ENCODE peak calls at places on chromosomes 6 and 20, in ten cellular contexts. One of them, this sample, is unnamed.
A peak's percentile ranks its signal among the peaks of the same experiment; 100 is the strongest.

GRCh38 chr6:147530132-147531060 is 21.9 kb downstream of the SAMD5 start:
- DNase-seq in tibial nerve: no peak
- DNase-seq in AG09309: no peak
- DNase-seq in GM03348: no peak
- DNase-seq in activated gamma-delta T cell treated with Interleukin-2 at 50 U/mL for 16 hours: no peak
- DNase-seq in C1 segment of cervical spinal cord: no peak
- DNase-seq in stimulated activated CD8-positive, alpha-beta memory T cell treated with anti-CD3 and anti-CD28 coated beads, Interleukin-7, amount 100 ng/mL, for 1 hour: no peak
- DNase-seq in non-pigmented ciliary epithelial cell: no peak
- DNase-seq in CD4-positive, alpha-beta T cell: no peak
- DNase-seq in MCF 10A: peak; percentile 59
- DNase-seq in this sample: no peak

GRCh38 chr20:44596010-44596409 is 13.6 kb downstream of the PKIG start:
- DNase-seq in activated gamma-delta T cell treated with Interleukin-2 at 50 U/mL for 16 hours: no peak
- DNase-seq in non-pigmented ciliary epithelial cell: no peak
- DNase-seq in stimulated activated CD8-positive, alpha-beta memory T cell treated with anti-CD3 and anti-CD28 coated beads, Interleukin-7, amount 100 ng/mL, for 1 hour: no peak
- DNase-seq in tibial nerve: no peak
- DNase-seq in C1 segment of cervical spinal cord: no peak
- DNase-seq in AG09309: no peak
- DNase-seq in MCF 10A: no peak
- DNase-seq in CD4-positive, alpha-beta T cell: no peak
- DNase-seq in GM03348: no peak
- DNase-seq in this sample: no peak

GRCh38 chr6:68559052-68559451 is 76.0 kb upstream of the ADGRB3 start:
- DNase-seq in CD4-positive, alpha-beta T cell: no peak
- DNase-seq in stimulated activated CD8-positive, alpha-beta memory T cell treated with anti-CD3 and anti-CD28 coated beads, Interleukin-7, amount 100 ng/mL, for 1 hour: no peak
- DNase-seq in tibial nerve: no peak
- DNase-seq in GM03348: no peak
- DNase-seq in activated gamma-delta T cell treated with Interleukin-2 at 50 U/mL for 16 hours: no peak
- DNase-seq in C1 segment of cervical spinal cord: no peak
- DNase-seq in MCF 10A: peak; percentile 18
- DNase-seq in non-pigmented ciliary epithelial cell: no peak
- DNase-seq in AG09309: no peak
- DNase-seq in this sample: no peak

GRCh38 chr6:144064831-144065668 is 30.3 kb downstream of the SF3B5 start:
- DNase-seq in AG09309: no peak
- DNase-seq in MCF 10A: no peak
- DNase-seq in non-pigmented ciliary epithelial cell: no peak
- DNase-seq in C1 segment of cervical spinal cord: no peak
- DNase-seq in tibial nerve: no peak
- DNase-seq in activated gamma-delta T cell treated with Interleukin-2 at 50 U/mL for 16 hours: no peak
- DNase-seq in CD4-positive, alpha-beta T cell: no peak
- DNase-seq in GM03348: no peak
- DNase-seq in stimulated activated CD8-positive, alpha-beta memory T cell treated with anti-CD3 and anti-CD28 coated beads, Interleukin-7, amount 100 ng/mL, for 1 hour: no peak
- DNase-seq in this sample: no peak

GRCh38 chr6:14113951-14114350 is 3.6 kb upstream of the CD83 start:
- DNase-seq in stimulated activated CD8-positive, alpha-beta memory T cell treated with anti-CD3 and anti-CD28 coated beads, Interleukin-7, amount 100 ng/mL, for 1 hour: no peak
- DNase-seq in activated gamma-delta T cell treated with Interleukin-2 at 50 U/mL for 16 hours: no peak
- DNase-seq in AG09309: no peak
- DNase-seq in C1 segment of cervical spinal cord: no peak
- DNase-seq in tibial nerve: no peak
- DNase-seq in MCF 10A: no peak
- DNase-seq in GM03348: no peak
- DNase-seq in CD4-positive, alpha-beta T cell: no peak
- DNase-seq in non-pigmented ciliary epithelial cell: no peak
- DNase-seq in this sample: no peak

GRCh38 chr6:18323935-18324707 is 59.8 kb upstream of the DEK start:
- DNase-seq in stimulated activated CD8-positive, alpha-beta memory T cell treated with anti-CD3 and anti-CD28 coated beads, Interleukin-7, amount 100 ng/mL, for 1 hour: no peak
- DNase-seq in MCF 10A: peak; percentile 64
- DNase-seq in AG09309: no peak
- DNase-seq in activated gamma-delta T cell treated with Interleukin-2 at 50 U/mL for 16 hours: no peak
- DNase-seq in tibial nerve: peak; percentile 52
- DNase-seq in CD4-positive, alpha-beta T cell: no peak
- DNase-seq in non-pigmented ciliary epithelial cell: no peak
- DNase-seq in C1 segment of cervical spinal cord: no peak
- DNase-seq in GM03348: peak; percentile 72
- DNase-seq in this sample: no peak

GRCh38 chr6:39923394-39923793 is 10.9 kb downstream of the MOCS1 start:
- DNase-seq in tibial nerve: no peak
- DNase-seq in non-pigmented ciliary epithelial cell: no peak
- DNase-seq in CD4-positive, alpha-beta T cell: no peak
- DNase-seq in stimulated activated CD8-positive, alpha-beta memory T cell treated with anti-CD3 and anti-CD28 coated beads, Interleukin-7, amount 100 ng/mL, for 1 hour: no peak
- DNase-seq in MCF 10A: peak; percentile 48
- DNase-seq in C1 segment of cervical spinal cord: peak; percentile 64
- DNase-seq in GM03348: no peak
- DNase-seq in AG09309: no peak
- DNase-seq in activated gamma-delta T cell treated with Interleukin-2 at 50 U/mL for 16 hours: no peak
- DNase-seq in this sample: no peak

GRCh38 chr6:130047440-130047995 is 29.1 kb downstream of the L3MBTL3 start:
- DNase-seq in CD4-positive, alpha-beta T cell: no peak
- DNase-seq in AG09309: no peak
- DNase-seq in activated gamma-delta T cell treated with Interleukin-2 at 50 U/mL for 16 hours: no peak
- DNase-seq in C1 segment of cervical spinal cord: no peak
- DNase-seq in MCF 10A: no peak
- DNase-seq in tibial nerve: no peak
- DNase-seq in non-pigmented ciliary epithelial cell: no peak
- DNase-seq in GM03348: no peak
- DNase-seq in stimulated activated CD8-positive, alpha-beta memory T cell treated with anti-CD3 and anti-CD28 coated beads, Interleukin-7, amount 100 ng/mL, for 1 hour: no peak
- DNase-seq in this sample: no peak

GRCh38 chr6:68054776-68055175 is 580.3 kb upstream of the ADGRB3 start:
- DNase-seq in MCF 10A: no peak
- DNase-seq in C1 segment of cervical spinal cord: no peak
- DNase-seq in activated gamma-delta T cell treated with Interleukin-2 at 50 U/mL for 16 hours: no peak
- DNase-seq in stimulated activated CD8-positive, alpha-beta memory T cell treated with anti-CD3 and anti-CD28 coated beads, Interleukin-7, amount 100 ng/mL, for 1 hour: no peak
- DNase-seq in GM03348: no peak
- DNase-seq in AG09309: no peak
- DNase-seq in tibial nerve: no peak
- DNase-seq in non-pigmented ciliary epithelial cell: peak; percentile 40
- DNase-seq in CD4-positive, alpha-beta T cell: no peak
- DNase-seq in this sample: no peak

GRCh38 chr6:29524444-29524843 is 35.1 kb downstream of the UBD start:
- DNase-seq in C1 segment of cervical spinal cord: no peak
- DNase-seq in GM03348: no peak
- DNase-seq in AG09309: no peak
- DNase-seq in MCF 10A: no peak
- DNase-seq in CD4-positive, alpha-beta T cell: no peak
- DNase-seq in stimulated activated CD8-positive, alpha-beta memory T cell treated with anti-CD3 and anti-CD28 coated beads, Interleukin-7, amount 100 ng/mL, for 1 hour: no peak
- DNase-seq in activated gamma-delta T cell treated with Interleukin-2 at 50 U/mL for 16 hours: no peak
- DNase-seq in non-pigmented ciliary epithelial cell: no peak
- DNase-seq in tibial nerve: no peak
- DNase-seq in this sample: no peak

This sample was measured in suprapubic skin.